ENCODE peak calls at places on chromosome 3, in ten cellular contexts. N is substantia nigra; Y is HFFc6; R is endothelial cell; I is pancreas; M is bronchial epithelial cell; T is transverse colon; X is stimulated activated CD4-positive, alpha-beta T cell treated with anti-CD3 and anti-CD28 coated beads, TNF-alpha, amount 100 ng/mL, for 24 hours; W is AG04450; B is T-helper 2 cell. E is an unnamed sample.

GRCh38 chr3:114144909-114145688 is 33.8 kb downstream of the DRD3 start:
- DNase-seq in N (peak), Y (peak), R (no peak), I (no peak), M (peak), T (no peak), X (no peak), W (peak), B (no peak), E (no peak)

GRCh38 chr3:64342940-64343691 is 117.8 kb upstream of the PRICKLE2 start:
- DNase-seq in N (no peak), Y (peak), R (no peak), I (no peak), M (peak), T (no peak), X (no peak), W (peak), B (no peak), E (no peak)

GRCh38 chr3:111303760-111304159 is 232.1 kb downstream of the NECTIN3 start:
- DNase-seq in N (no peak), Y (peak), R (no peak), I (no peak), M (no peak), T (no peak), X (no peak), W (no peak), B (no peak), E (no peak)

GRCh38 chr3:110774496-110775265 is 296.9 kb upstream of the NECTIN3 start:
- DNase-seq in N (no peak), Y (no peak), R (no peak), I (no peak), M (no peak), T (no peak), X (no peak), W (peak), B (no peak), E (no peak)

GRCh38 chr3:182789371-182789770 is 3.9 kb upstream of the ATP11B start:
- DNase-seq in N (no peak), Y (no peak), R (no peak), I (no peak), M (peak), T (no peak), X (no peak), W (no peak), B (no peak), E (no peak)

GRCh38 chr3:14363976-14364375 is 38.4 kb upstream of the SLC6A6 start:
- DNase-seq in N (no peak), Y (no peak), R (no peak), I (no peak), M (no peak), T (no peak), X (no peak), W (no peak), B (no peak), E (no peak)

GRCh38 chr3:31180274-31180673 is 285.8 kb upstream of the GADL1 start:
- DNase-seq in N (no peak), Y (no peak), R (no peak), I (no peak), M (no peak), T (no peak), X (no peak), W (no peak), B (no peak), E (no peak)

GRCh38 chr3:46677096-46677702 is 16.3 kb downstream of the ALS2CL start:
- DNase-seq in N (no peak), Y (no peak), R (no peak), I (no peak), M (no peak), T (no peak), X (no peak), W (no peak), B (no peak), E (no peak)

GRCh38 chr3:9036327-9037112 is 73.2 kb upstream of the RAD18 start:
- DNase-seq in N (no peak), Y (no peak), R (no peak), I (no peak), M (no peak), T (peak), X (no peak), W (peak), B (no peak), E (no peak)

GRCh38 chr3:183185696-183186095 is 23.2 kb upstream of the LAMP3 start:
- DNase-seq in N (no peak), Y (peak), R (no peak), I (no peak), M (peak), T (no peak), X (no peak), W (no peak), B (no peak), E (no peak)

GRCh38 chr3:188940213-188940914 is 231.4 kb upstream of the TPRG1 start:
- DNase-seq in N (no peak), Y (no peak), R (no peak), I (no peak), M (no peak), T (no peak), X (no peak), W (no peak), B (no peak), E (no peak)

GRCh38 chr3:11238880-11239279 is 33.3 kb upstream of the ATG7 start:
- DNase-seq in N (no peak), Y (peak), R (no peak), I (no peak), M (peak), T (no peak), X (no peak), W (peak), B (no peak), E (no peak)

E was measured in ecto neural progenitor cell.